ENCODE peak calls at places on chromosomes 3 and 15, in eight cellular contexts. L is CD8-positive, alpha-beta memory T cell; C is pancreas; F is heart right ventricle; S is cardiac muscle cell; I is tibial nerve; J is naive thymus-derived CD4-positive, alpha-beta T cell; Q is HepG2. A is an unnamed sample. For H3K36me3, the result is how much of the 10 kb centered on the place peaks cover.

GRCh38 chr3:191372122-191372521 is 41.8 kb upstream of the UTS2B start:
- DNase-seq in L (no peak), C (no peak), F (no peak), S (no peak), I (no peak), J (no peak), Q (no peak), A (no peak)

GRCh38 chr3:115351193-115351592 is 204.1 kb upstream of the ZBTB20 start:
- DNase-seq in L (no peak), C (no peak), F (no peak), S (no peak), I (no peak), J (no peak), Q (no peak), A (no peak)

GRCh38 chr3:68915973-68916372 is 16.4 kb downstream of the TAFA4 start:
- DNase-seq in L (no peak), C (no peak), F (no peak), S (no peak), I (no peak), J (no peak), Q (peak), A (no peak)

GRCh38 chr3:131386429-131386926 is 4.9 kb downstream of the NUDT16 start:
- DNase-seq in L (no peak), C (no peak), F (peak), S (no peak), I (peak), J (no peak), Q (no peak), A (peak)

GRCh38 chr3:161271646-161272045 is 50.5 kb downstream of the NMD3 start:
- DNase-seq in L (no peak), C (no peak), F (no peak), S (no peak), I (no peak), J (no peak), Q (no peak), A (no peak)

GRCh38 chr15:73305331-73306211 is 63.2 kb downstream of the HCN4 start:
- DNase-seq in L (no peak), C (no peak), F (no peak), S (peak), I (no peak), J (no peak), Q (peak), A (no peak)

GRCh38 chr15:85733415-85733814 is 61.3 kb downstream of the KLHL25 start:
- DNase-seq in L (no peak), C (no peak), F (no peak), S (no peak), I (no peak), J (no peak), Q (no peak), A (no peak)

GRCh38 chr3:48960841-48961413 is 29.1 kb upstream of the P4HTM start:
- DNase-seq in L (no peak), C (no peak), F (no peak), S (no peak), I (no peak), J (no peak), Q (no peak), A (no peak)

GRCh38 chr3:8984081-8984480 is 20.8 kb upstream of the RAD18 start:
- DNase-seq in L (no peak), C (no peak), F (no peak), S (no peak), I (no peak), J (no peak), Q (no peak), A (no peak)

GRCh38 chr3:128378631-128379347 is 87.9 kb downstream of the DNAJB8 start:
- DNase-seq in L (no peak), C (no peak), F (peak), S (no peak), I (no peak), J (no peak), Q (no peak), A (peak)

GRCh38 chr3:195061756-195062655 is 209.0 kb downstream of the XXYLT1 start:
- DNase-seq in L (peak), C (no peak), F (no peak), S (no peak), I (no peak), J (no peak), Q (no peak), A (no peak)

DNA sequence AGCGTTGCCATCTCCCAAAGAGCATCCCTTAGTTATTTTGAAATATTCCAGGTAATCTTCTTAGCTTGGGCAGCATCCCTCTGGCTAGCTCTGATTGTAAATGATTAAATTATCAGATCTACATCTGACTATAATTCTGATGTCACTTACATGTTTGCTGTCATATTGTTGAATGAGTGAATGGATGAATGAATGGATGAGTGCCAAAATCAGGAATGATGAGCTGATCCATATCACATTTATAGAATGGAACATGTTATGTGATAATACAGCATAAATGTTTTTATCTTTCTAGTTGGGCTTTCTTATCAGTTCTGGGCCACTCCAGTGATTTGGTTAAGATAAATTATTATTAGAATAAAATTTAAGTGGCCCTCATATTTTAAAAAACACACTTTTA is 14.0 kb downstream of the FAN1 start:
- DNase-seq in L (no peak), C (no peak), F (no peak), S (no peak), I (no peak), J (no peak), Q (no peak), A (no peak)
- H3K36me3 ChIP-seq in L (under half), C (under half), F (under half), S (half or more), I (under half), J (under half), Q (under half), A (half or more)

GRCh38 chr3:193620650-193621049 is 27.6 kb downstream of the OPA1 start:
- DNase-seq in L (no peak), C (no peak), F (no peak), S (no peak), I (no peak), J (no peak), Q (no peak), A (no peak)
- H3K36me3 ChIP-seq in L (under half), C (under half), F (under half), S (under half), I (under half), J (under half), Q (under half), A (under half)

DNA sequence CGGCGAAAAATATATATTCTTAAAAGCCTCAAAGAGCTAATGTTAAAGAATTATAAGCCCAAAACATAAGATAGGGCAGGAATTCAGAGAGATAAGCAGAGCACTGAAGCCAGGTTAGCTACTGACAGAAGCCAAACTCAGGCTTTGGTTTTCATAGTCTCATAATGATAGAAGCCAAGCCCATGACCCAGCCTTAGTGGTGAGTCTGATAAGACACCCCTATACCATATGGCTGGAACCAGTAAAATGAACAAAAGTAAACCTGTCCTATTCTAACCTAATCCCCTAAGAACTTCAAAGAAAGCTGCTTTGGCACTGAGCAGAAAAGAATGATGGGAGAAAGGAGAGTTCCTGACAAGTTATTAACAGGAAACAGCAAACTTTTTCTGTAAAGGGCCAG is 25.9 kb downstream of the MYO9A start:
- DNase-seq in L (no peak), C (no peak), F (no peak), S (no peak), I (no peak), J (no peak), Q (no peak), A (no peak)
- H3K36me3 ChIP-seq in L (under half), C (under half), F (under half), S (under half), I (under half), J (under half), Q (under half), A (under half)

DNA sequence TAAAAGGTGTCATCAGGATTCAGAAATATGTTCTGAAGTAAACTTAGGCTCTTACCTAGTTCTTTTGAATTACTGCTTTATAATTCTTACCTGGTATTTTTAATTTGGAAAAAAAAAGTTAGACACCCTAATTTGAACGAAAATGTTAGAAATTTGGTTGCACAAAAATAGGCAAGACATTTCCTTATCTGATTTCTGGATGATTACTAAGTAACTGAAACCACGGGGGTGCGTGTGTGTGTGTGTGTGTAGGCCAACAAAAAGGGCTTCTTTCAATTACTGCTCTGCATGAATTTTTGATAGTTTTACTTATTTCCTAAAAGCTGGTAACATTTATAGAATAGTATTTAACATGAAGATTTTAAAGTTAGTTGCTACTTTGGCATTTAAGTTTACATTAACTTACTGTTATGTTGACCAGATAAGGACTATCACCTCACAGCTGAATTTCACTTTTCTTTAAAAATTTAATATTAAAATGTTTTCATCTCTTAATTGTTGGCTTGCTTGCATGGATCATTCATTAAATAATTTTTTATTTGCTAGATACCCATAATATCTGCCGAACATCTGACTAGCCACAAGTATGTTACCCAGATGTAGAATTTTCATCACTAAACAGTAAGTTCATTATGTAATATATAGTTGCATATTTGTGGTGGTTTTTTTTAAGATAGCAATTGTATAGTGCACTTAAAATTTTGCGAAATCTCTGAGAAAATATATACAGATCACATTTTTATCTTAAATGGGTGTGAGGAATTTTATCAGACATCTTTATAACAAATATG is 190.2 kb downstream of the MBNL1 start:
- DNase-seq in L (no peak), C (no peak), F (no peak), S (no peak), I (no peak), J (no peak), Q (no peak), A (no peak)
- H3K36me3 ChIP-seq in L (under half), C (under half), F (under half), S (under half), I (under half), J (under half), Q (under half), A (under half)

GRCh38 chr3:15228147-15228546 is 22.1 kb downstream of the CAPN7 start:
- DNase-seq in L (no peak), C (no peak), F (no peak), S (no peak), I (no peak), J (no peak), Q (no peak), A (no peak)
- H3K36me3 ChIP-seq in L (under half), C (under half), F (under half), S (half or more), I (under half), J (under half), Q (under half), A (half or more)

DNA sequence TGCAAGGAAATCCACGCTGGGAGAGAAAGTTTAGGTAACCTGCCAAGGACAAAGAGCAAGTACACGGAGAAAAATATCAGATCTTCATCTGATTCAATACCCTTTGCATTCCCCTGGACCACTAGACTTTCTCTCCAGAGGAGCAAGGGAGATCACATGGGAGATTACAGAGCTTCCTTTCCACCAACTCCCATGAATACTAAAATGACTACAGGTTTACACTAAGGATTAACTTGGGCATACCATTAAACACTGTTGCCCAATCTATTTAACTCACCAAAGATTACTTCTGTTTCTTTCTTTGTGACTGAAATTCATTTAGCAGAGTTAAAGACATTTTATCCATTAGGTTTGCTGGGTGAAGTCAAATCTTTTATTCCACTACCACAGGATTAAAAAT is 71.2 kb downstream of the RYK start:
- DNase-seq in L (no peak), C (no peak), F (no peak), S (no peak), I (no peak), J (no peak), Q (peak), A (no peak)
- H3K36me3 ChIP-seq in L (under half), C (under half), F (under half), S (half or more), I (under half), J (under half), Q (under half), A (under half)

DNA sequence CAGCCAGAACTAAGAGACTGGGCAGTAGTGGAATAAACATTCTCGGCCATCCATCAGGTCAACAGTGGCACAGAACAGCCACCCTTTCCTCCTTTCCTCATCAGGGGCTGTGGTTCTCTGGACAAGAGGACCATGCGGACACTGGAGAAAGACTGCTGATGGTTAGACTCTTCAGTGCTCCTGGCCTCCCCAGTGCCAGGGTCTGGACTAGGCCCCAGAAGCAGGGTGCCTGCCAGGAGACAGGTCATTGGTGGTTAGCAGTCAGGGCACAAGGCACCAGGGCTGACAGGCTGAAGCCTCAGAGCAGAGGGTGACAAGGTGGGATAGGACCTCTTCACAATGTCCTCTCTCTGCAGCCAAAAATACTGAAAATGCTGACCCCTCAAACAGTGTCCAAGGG is 30.1 kb downstream of the POC1A start:
- DNase-seq in L (no peak), C (no peak), F (no peak), S (no peak), I (no peak), J (no peak), Q (no peak), A (no peak)
- H3K36me3 ChIP-seq in L (under half), C (under half), F (under half), S (under half), I (under half), J (under half), Q (under half), A (under half)

DNA sequence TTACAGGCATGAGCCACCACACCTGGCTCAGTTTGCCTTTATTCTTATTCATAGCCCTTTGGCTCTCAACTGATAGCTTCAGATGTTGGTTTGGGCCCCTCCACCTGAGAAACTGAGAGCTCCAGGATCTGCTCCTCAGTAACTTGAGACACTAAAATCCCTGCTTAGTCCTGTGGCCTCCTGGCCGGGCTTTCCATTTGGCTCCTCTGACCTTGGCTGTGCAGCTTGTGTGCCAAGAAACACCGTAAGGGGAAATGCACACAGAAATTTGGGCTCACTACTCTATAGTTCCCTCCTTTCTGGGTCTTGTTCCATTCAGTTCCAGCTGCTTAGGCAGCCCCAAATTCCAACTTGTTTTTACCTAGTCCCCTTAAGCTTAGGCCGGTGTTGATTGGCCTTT is 24.9 kb downstream of the NIPA2 start:
- DNase-seq in L (no peak), C (peak), F (no peak), S (no peak), I (no peak), J (no peak), Q (no peak), A (no peak)
- H3K36me3 ChIP-seq in L (under half), C (under half), F (under half), S (under half), I (under half), J (under half), Q (under half), A (half or more)

DNA sequence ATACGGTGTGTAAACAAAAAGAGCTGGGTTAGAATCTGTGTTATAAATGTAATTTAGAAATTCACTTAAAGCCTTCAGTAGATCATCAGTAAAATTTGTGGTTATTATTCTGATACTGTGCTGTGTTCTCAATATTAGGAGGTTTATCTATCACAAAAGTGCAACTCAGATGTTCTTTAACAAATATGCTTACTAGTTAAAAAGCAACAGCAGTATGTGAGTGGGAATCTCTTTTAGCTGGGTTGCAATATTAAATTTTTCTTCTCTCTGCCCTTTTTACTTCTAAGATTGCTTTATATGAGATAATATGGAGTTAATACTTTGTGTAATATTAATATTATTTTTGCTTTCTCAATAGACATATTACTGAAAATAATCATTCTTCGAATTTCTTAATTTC is 53.4 kb downstream of the CHD2 start:
- DNase-seq in L (no peak), C (no peak), F (no peak), S (no peak), I (no peak), J (no peak), Q (no peak), A (no peak)
- H3K36me3 ChIP-seq in L (half or more), C (half or more), F (under half), S (half or more), I (under half), J (half or more), Q (under half), A (half or more)